ENCODE peak calls at places on chromosomes 5 and 9, in seven cellular contexts. O is adrenal gland; B is esophagus squamous epithelium; E is lung; D is IMR-90; R is colonic mucosa; S is CD8-positive, alpha-beta T cell. U is an unnamed sample.
A peak's percentile ranks its signal among the peaks of the same experiment; 100 is the strongest.

GRCh38 chr5:5103249-5103648 is 36.9 kb upstream of the ADAMTS16 start:
- DNase-seq in O (no peak), B (no peak), E (no peak), D (no peak), R (no peak), S (no peak), U (no peak)

GRCh38 chr5:57684299-57684702 is 201.7 kb upstream of the ACTBL2 start:
- DNase-seq in O (no peak), B (no peak), E (no peak), D (no peak), R (no peak), S (no peak), U (no peak)

GRCh38 chr5:36066540-36067210 is at the start of gene UGT3A2:
- DNase-seq in O (no peak), B (no peak), E (no peak), D (no peak), R (no peak), S (no peak), U (no peak)

GRCh38 chr5:137122075-137122474 is 377.1 kb downstream of the SPOCK1 start:
- DNase-seq in O (no peak), B (no peak), E (no peak), D (peak; percentile 34), R (peak; percentile 41), S (no peak), U (peak; percentile 35)

GRCh38 chr5:135977375-135977928 is 22.7 kb upstream of the LECT2 start:
- DNase-seq in O (peak; percentile 83), B (no peak), E (peak; percentile 79), D (peak; percentile 30), R (peak; percentile 76), S (no peak), U (peak; percentile 76)

GRCh38 chr9:69894720-69895119 is 74.1 kb downstream of the CFAP95 start:
- DNase-seq in O (no peak), B (no peak), E (no peak), D (no peak), R (no peak), S (no peak), U (no peak)

GRCh38 chr9:130421802-130422276 is 22.9 kb upstream of the ASS1 start:
- DNase-seq in O (no peak), B (no peak), E (no peak), D (peak; percentile 91), R (no peak), S (no peak), U (no peak)

GRCh38 chr9:99037768-99038167 is 67.1 kb upstream of the TGFBR1 start:
- DNase-seq in O (no peak), B (no peak), E (no peak), D (no peak), R (no peak), S (no peak), U (no peak)

GRCh38 chr5:65076251-65076869 is 307.6 kb downstream of the CWC27 start:
- DNase-seq in O (no peak), B (no peak), E (peak; percentile 41), D (peak; percentile 54), R (peak; percentile 38), S (peak; percentile 21), U (no peak)

GRCh38 chr9:79572032-79572890 is 496 bp downstream of the TLE4 start:
- DNase-seq in O (peak; percentile 71), B (no peak), E (peak; percentile 38), D (peak; percentile 40), R (peak; percentile 30), S (peak; percentile 21), U (peak; percentile 70)

GRCh38 chr5:178554311-178554710 is 35.9 kb downstream of the COL23A1 start:
- DNase-seq in O (no peak), B (no peak), E (no peak), D (no peak), R (no peak), S (no peak), U (no peak)
- H3K9me3 ChIP-seq in O (no peaks in the 10 kb centered on the region), B (no peaks in the 10 kb centered on the region), E (no peaks in the 10 kb centered on the region), D (peaks cover 14% of the 10 kb centered on the region), R (no peaks in the 10 kb centered on the region), S (no peaks in the 10 kb centered on the region), U (no peaks in the 10 kb centered on the region)

DNA sequence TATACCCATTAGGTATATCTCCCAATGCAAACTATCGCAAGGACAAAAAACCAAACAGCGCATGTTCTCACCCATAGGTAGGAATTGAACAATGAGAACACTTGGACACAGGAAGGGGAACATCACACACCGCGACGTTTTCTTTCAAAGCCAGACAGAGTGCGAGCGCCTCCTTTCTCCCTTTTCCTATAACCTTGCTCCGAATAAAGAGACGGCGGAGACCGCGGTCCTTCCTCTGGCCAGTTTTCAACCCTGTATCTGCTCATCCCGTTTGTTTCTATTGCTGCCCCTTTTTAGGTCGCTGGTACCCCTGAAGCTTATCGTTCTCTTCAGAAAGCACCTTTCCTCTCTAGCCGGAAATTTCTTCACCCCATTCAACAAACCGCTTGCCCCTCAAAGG is 1.3 kb downstream of the LVRN start:
- DNase-seq in O (no peak), B (no peak), E (no peak), D (no peak), R (no peak), S (no peak), U (no peak)
- H3K9me3 ChIP-seq in O (no peaks in the 10 kb centered on the region), B (no peaks in the 10 kb centered on the region), E (peaks cover 3% of the 10 kb centered on the region), D (peaks cover 9% of the 10 kb centered on the region), R (no peaks in the 10 kb centered on the region), S (no peaks in the 10 kb centered on the region), U (no peaks in the 10 kb centered on the region)

GRCh38 chr5:50800410-50800809 is 134.0 kb downstream of the PARP8 start:
- DNase-seq in O (no peak), B (no peak), E (no peak), D (no peak), R (no peak), S (no peak), U (no peak)
- H3K9me3 ChIP-seq in O (no peaks in the 10 kb centered on the region), B (no peaks in the 10 kb centered on the region), E (peaks cover 7% of the 10 kb centered on the region), D (no peaks in the 10 kb centered on the region), R (no peaks in the 10 kb centered on the region), S (peaks cover 4% of the 10 kb centered on the region), U (peaks cover 6% of the 10 kb centered on the region)

GRCh38 chr5:8934455-8934854 is 611.4 kb downstream of the SEMA5A start:
- DNase-seq in O (no peak), B (no peak), E (no peak), D (no peak), R (no peak), S (no peak), U (no peak)
- H3K9me3 ChIP-seq in O (no peaks in the 10 kb centered on the region), B (no peaks in the 10 kb centered on the region), E (no peaks in the 10 kb centered on the region), D (no peaks in the 10 kb centered on the region), R (no peaks in the 10 kb centered on the region), S (no peaks in the 10 kb centered on the region), U (peaks cover 3% of the 10 kb centered on the region)

GRCh38 chr5:143938230-143938629 is 126.3 kb downstream of the HMHB1 start:
- DNase-seq in O (no peak), B (no peak), E (no peak), D (peak; percentile 16), R (no peak), S (no peak), U (no peak)
- H3K9me3 ChIP-seq in O (no peaks in the 10 kb centered on the region), B (no peaks in the 10 kb centered on the region), E (peaks cover 4% of the 10 kb centered on the region), D (peaks cover 7% of the 10 kb centered on the region), R (no peaks in the 10 kb centered on the region), S (no peaks in the 10 kb centered on the region), U (peaks cover 15% of the 10 kb centered on the region)

GRCh38 chr5:670396-671270 is 22.5 kb downstream of the TPPP start:
- DNase-seq in O (no peak), B (no peak), E (no peak), D (no peak), R (no peak), S (no peak), U (no peak)
- H3K9me3 ChIP-seq in O (no peaks in the 10 kb centered on the region), B (no peaks in the 10 kb centered on the region), E (no peaks in the 10 kb centered on the region), D (no peaks in the 10 kb centered on the region), R (no peaks in the 10 kb centered on the region), S (no peaks in the 10 kb centered on the region), U (no peaks in the 10 kb centered on the region)

DNA sequence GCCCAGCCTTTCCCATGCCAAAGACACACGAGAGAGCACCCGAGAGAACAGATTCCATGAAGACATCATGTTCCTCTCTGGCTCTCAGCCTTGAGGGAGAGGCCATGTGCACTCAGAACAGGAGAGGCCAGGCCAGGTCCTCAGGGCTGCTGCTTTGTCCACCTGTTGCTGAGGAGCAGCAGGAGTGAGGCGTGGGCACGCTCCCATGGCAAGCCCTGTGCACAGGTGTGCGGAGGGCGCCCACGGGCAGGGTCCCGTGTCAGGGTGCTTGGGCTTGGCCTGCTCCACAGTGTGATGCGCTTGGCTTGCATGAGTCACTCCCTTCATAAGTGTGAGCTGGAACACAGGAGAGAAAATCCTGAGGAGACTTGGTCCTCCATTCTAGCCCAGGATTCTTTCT is 27.4 kb downstream of the ZNF354A start:
- DNase-seq in O (no peak), B (no peak), E (no peak), D (no peak), R (no peak), S (no peak), U (no peak)
- H3K9me3 ChIP-seq in O (no peaks in the 10 kb centered on the region), B (no peaks in the 10 kb centered on the region), E (peaks cover 7% of the 10 kb centered on the region), D (peaks cover 35% of the 10 kb centered on the region), R (no peaks in the 10 kb centered on the region), S (peaks cover 9% of the 10 kb centered on the region), U (peaks cover 53% of the 10 kb centered on the region)

U was measured in mucosa of descending colon.